ENCODE peak calls at places on chromosomes 1 and 21, in seven cellular contexts. H, K, Z, D, I, A and Y are unnamed samples.

GRCh38 chr1:77536813-77537212 is 145.6 kb downstream of the ZZZ3 start:
- DNase-seq in H (no peak), K (peak; percentile 64), Z (no peak), D (peak; percentile 95), I (no peak), A (no peak), Y (no peak)

GRCh38 chr1:234607091-234608025 is 2.6 kb downstream of the IRF2BP2 start:
- DNase-seq in H (no peak), K (no peak), Z (no peak), D (peak; percentile 56), I (peak; percentile 78), A (no peak), Y (peak; percentile 56)

GRCh38 chr1:36729716-36730510 is 247.2 kb upstream of the CSF3R start:
- DNase-seq in H (no peak), K (no peak), Z (no peak), D (no peak), I (no peak), A (no peak), Y (no peak)

GRCh38 chr1:40766017-40766416 is 17.6 kb upstream of the KCNQ4 start:
- DNase-seq in H (no peak), K (no peak), Z (no peak), D (no peak), I (no peak), A (no peak), Y (no peak)

GRCh38 chr1:158180741-158181576 is at the start of gene CD1D:
- DNase-seq in H (no peak), K (no peak), Z (no peak), D (peak; percentile 7), I (no peak), A (no peak), Y (no peak)

GRCh38 chr1:156458181-156458503 is 42.4 kb downstream of the MEF2D start:
- DNase-seq in H (no peak), K (peak; percentile 27), Z (no peak), D (peak; percentile 65), I (no peak), A (no peak), Y (no peak)

GRCh38 chr1:113780363-113781146 is 21.3 kb upstream of the PHTF1 start:
- DNase-seq in H (no peak), K (no peak), Z (no peak), D (peak; percentile 24), I (no peak), A (no peak), Y (no peak)

GRCh38 chr21:44087426-44088400 is 19.5 kb upstream of the PWP2 start:
- DNase-seq in H (no peak), K (no peak), Z (no peak), D (no peak), I (no peak), A (no peak), Y (no peak)

GRCh38 chr1:221078260-221078965 is 199.2 kb downstream of the HLX start:
- DNase-seq in H (no peak), K (no peak), Z (no peak), D (peak; percentile 9), I (no peak), A (no peak), Y (no peak)

GRCh38 chr1:111603979-111604378 is 15.6 kb upstream of the RAP1A start:
- DNase-seq in H (no peak), K (no peak), Z (peak; percentile 49), D (no peak), I (no peak), A (peak; percentile 62), Y (no peak)

GRCh38 chr1:172746091-172746949 is 87.4 kb downstream of the FASLG start:
- DNase-seq in H (no peak), K (peak; percentile 85), Z (peak; percentile 38), D (peak; percentile 99), I (no peak), A (no peak), Y (no peak)

GRCh38 chr1:161099090-161099802 is 1.1 kb downstream of the KLHDC9 start:
- DNase-seq in H (no peak), K (no peak), Z (no peak), D (no peak), I (no peak), A (no peak), Y (no peak)

GRCh38 chr1:2230781-2231666 is 2.9 kb downstream of the SKI start:
- DNase-seq in H (no peak), K (no peak), Z (peak; percentile 67), D (no peak), I (no peak), A (no peak), Y (no peak)

GRCh38 chr1:57910782-57911181 is 486.9 kb upstream of the DAB1 start:
- DNase-seq in H (no peak), K (no peak), Z (no peak), D (no peak), I (no peak), A (no peak), Y (no peak)

GRCh38 chr1:77056525-77056924 is 162.7 kb downstream of the PIGK start:
- DNase-seq in H (no peak), K (no peak), Z (no peak), D (no peak), I (no peak), A (no peak), Y (no peak)

GRCh38 chr1:203681739-203682138 is 55.1 kb downstream of the ATP2B4 start:
- DNase-seq in H (no peak), K (no peak), Z (no peak), D (no peak), I (no peak), A (no peak), Y (no peak)

GRCh38 chr21:46667191-46667734 is 31.8 kb downstream of the PRMT2 start:
- DNase-seq in H (no peak), K (no peak), Z (no peak), D (peak; percentile 36), I (peak; percentile 32), A (peak; percentile 8), Y (no peak)

GRCh38 chr1:206890125-206890637 is 7.1 kb upstream of the IL24 start:
- DNase-seq in H (no peak), K (no peak), Z (no peak), D (no peak), I (no peak), A (no peak), Y (no peak)

GRCh38 chr1:178580096-178580495 is 67.2 kb downstream of the TEX35 start:
- DNase-seq in H (no peak), K (no peak), Z (no peak), D (no peak), I (no peak), A (no peak), Y (no peak)

GRCh38 chr1:53321366-53321765 is 6.5 kb downstream of the LRP8 start:
- DNase-seq in H (no peak), K (no peak), Z (no peak), D (no peak), I (peak; percentile 29), A (no peak), Y (no peak)

GRCh38 chr21:45788635-45789506 is 145.3 kb downstream of the PCBP3 start:
- DNase-seq in H (no peak), K (no peak), Z (no peak), D (no peak), I (no peak), A (no peak), Y (no peak)

GRCh38 chr21:43944181-43944633 is 67.9 kb upstream of the TRAPPC10 start:
- DNase-seq in H (no peak), K (no peak), Z (no peak), D (no peak), I (no peak), A (no peak), Y (no peak)

GRCh38 chr1:206839006-206839560 is 26.3 kb upstream of the IL20 start:
- DNase-seq in H (no peak), K (no peak), Z (no peak), D (no peak), I (no peak), A (no peak), Y (no peak)

GRCh38 chr1:2561898-2562895 is 6.0 kb downstream of the TNFRSF14 start:
- DNase-seq in H (no peak), K (no peak), Z (no peak), D (no peak), I (no peak), A (no peak), Y (no peak)

GRCh38 chr1:167776151-167776550 is 54.4 kb downstream of the MPZL1 start:
- DNase-seq in H (no peak), K (no peak), Z (no peak), D (peak; percentile 26), I (no peak), A (no peak), Y (no peak)